ENCODE peak calls at places on chromosomes 12 and 14, in nine cellular contexts. M is breast epithelium, V is endothelial cell of umbilical vein, U is SK-N-SH, X is stomach, O is transverse colon, W is K562, C is suprapubic skin, L is HCT116. D is an unnamed sample.

GRCh38 chr12:15997910-15998309 is 86.8 kb downstream of the DERA start:
- DNase-seq in M (no peak), V (no peak), U (no peak), X (no peak), O (no peak), W (no peak), C (no peak), L (no peak), D (no peak)

GRCh38 chr12:32069071-32069470 is 37.6 kb upstream of the BICD1 start:
- DNase-seq in M (no peak), V (peak; percentile 83), U (peak; percentile 44), X (no peak), O (no peak), W (no peak), C (no peak), L (no peak), D (no peak)

GRCh38 chr12:100593490-100593889 is 20.0 kb downstream of the GAS2L3 start:
- DNase-seq in M (no peak), V (peak; percentile 46), U (no peak), X (no peak), O (no peak), W (no peak), C (no peak), L (no peak), D (no peak)

GRCh38 chr12:49328816-49329215 is 5.8 kb downstream of the TROAP start:
- DNase-seq in M (no peak), V (no peak), U (no peak), X (peak; percentile 7), O (no peak), W (no peak), C (peak; percentile 47), L (no peak), D (no peak)

GRCh38 chr12:40117818-40118217 is 11.9 kb upstream of the SLC2A13 start:
- DNase-seq in M (no peak), V (no peak), U (no peak), X (no peak), O (no peak), W (no peak), C (no peak), L (no peak), D (no peak)

GRCh38 chr12:31687101-31687527 is 27.6 kb downstream of the ETFBKMT start:
- DNase-seq in M (no peak), V (no peak), U (no peak), X (no peak), O (no peak), W (no peak), C (no peak), L (no peak), D (no peak)

GRCh38 chr14:73829526-73830431 is 21.9 kb upstream of the PTGR2 start:
- DNase-seq in M (no peak), V (peak; percentile 40), U (no peak), X (no peak), O (no peak), W (peak; percentile 27), C (no peak), L (no peak), D (no peak)

GRCh38 chr14:37824936-37825698 is 229.7 kb downstream of the TTC6 start:
- DNase-seq in M (no peak), V (no peak), U (no peak), X (no peak), O (no peak), W (no peak), C (no peak), L (no peak), D (no peak)

GRCh38 chr12:115897718-115898117 is 379.8 kb downstream of the MED13L start:
- DNase-seq in M (no peak), V (no peak), U (no peak), X (no peak), O (no peak), W (no peak), C (no peak), L (no peak), D (no peak)

GRCh38 chr12:18570543-18570942 is 167.3 kb downstream of the PLCZ1 start:
- DNase-seq in M (no peak), V (no peak), U (no peak), X (no peak), O (no peak), W (no peak), C (no peak), L (no peak), D (no peak)

GRCh38 chr12:108532061-108532848 is 17.2 kb downstream of the FICD start:
- DNase-seq in M (no peak), V (no peak), U (no peak), X (no peak), O (no peak), W (no peak), C (no peak), L (no peak), D (no peak)

GRCh38 chr14:24274101-24274543 is 2.7 kb upstream of the RABGGTA start:
- DNase-seq in M (no peak), V (no peak), U (no peak), X (peak; percentile 63), O (no peak), W (no peak), C (no peak), L (no peak), D (no peak)

GRCh38 chr12:106258226-106258625 is 10.4 kb upstream of the CKAP4 start:
- DNase-seq in M (no peak), V (no peak), U (no peak), X (no peak), O (no peak), W (no peak), C (no peak), L (no peak), D (no peak)

GRCh38 chr12:47993491-47993890 is 10.8 kb downstream of the COL2A1 start:
- DNase-seq in M (no peak), V (no peak), U (no peak), X (no peak), O (no peak), W (no peak), C (peak; percentile 31), L (no peak), D (no peak)

GRCh38 chr12:49689785-49690184 is 17.4 kb downstream of the FMNL3 start:
- DNase-seq in M (no peak), V (no peak), U (no peak), X (no peak), O (no peak), W (no peak), C (no peak), L (no peak), D (no peak)

GRCh38 chr14:65560340-65561027 is 148.0 kb downstream of the FUT8 start:
- DNase-seq in M (no peak), V (no peak), U (no peak), X (no peak), O (no peak), W (no peak), C (no peak), L (no peak), D (no peak)

DNA sequence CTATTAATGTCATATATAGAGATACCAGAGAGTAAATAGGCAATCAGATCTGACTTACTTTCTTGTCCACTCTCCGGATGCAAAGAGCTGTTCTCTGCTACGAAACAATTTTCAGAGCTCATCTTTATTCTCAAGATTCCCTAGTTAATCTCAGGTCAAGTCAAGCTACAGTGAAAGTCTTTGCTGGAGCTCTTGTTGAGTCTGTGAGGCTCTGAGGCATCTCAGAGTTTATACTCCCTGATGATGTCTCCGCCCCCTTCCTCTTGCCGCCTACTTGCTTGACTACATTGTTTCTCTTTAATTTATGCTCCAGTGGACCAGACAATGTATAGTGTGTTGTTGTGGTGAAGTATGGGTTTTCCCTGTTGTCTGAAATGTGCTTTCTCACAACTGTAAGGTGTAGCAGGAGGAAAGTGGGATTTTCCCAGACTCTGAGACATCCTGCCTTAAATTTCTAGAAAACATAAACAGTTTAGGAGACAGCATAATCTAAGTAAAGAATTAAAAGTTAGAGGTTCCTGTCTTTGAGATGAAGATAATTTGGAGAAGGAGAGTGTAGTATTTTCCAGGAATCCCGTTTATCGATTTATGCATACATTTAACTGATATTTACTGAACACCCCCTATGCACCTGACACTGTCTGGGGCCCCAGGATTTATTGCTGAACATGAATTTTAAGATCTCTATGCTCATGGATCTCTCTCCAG is at the start of gene CD69:
- DNase-seq in M (no peak), V (peak; percentile 71), U (no peak), X (peak; percentile 45), O (peak; percentile 71), W (no peak), C (no peak), L (no peak), D (no peak)
- H3K4me1 ChIP-seq in M (no peaks in the 10 kb centered on the region), V (peaks cover 13% of the 10 kb centered on the region), U (no peaks in the 10 kb centered on the region), X (no peaks in the 10 kb centered on the region), O (peaks cover 4% of the 10 kb centered on the region), W (peaks cover 3% of the 10 kb centered on the region), C (no peaks in the 10 kb centered on the region), L (no peaks in the 10 kb centered on the region), D (no peaks in the 10 kb centered on the region)

GRCh38 chr14:53956427-53957201 is at the start of gene BMP4:
- DNase-seq in M (peak; percentile 69), V (peak; percentile 86), U (peak; percentile 44), X (peak; percentile 76), O (peak; percentile 77), W (peak; percentile 42), C (peak; percentile 94), L (peak; percentile 82), D (peak; percentile 70)
- H3K4me3 ChIP-seq in M (peak within 1 kb of the TSS; percentile 87), V (peak within 1 kb of the TSS; percentile 77), U (no peak within 1 kb of the TSS), X (peak within 1 kb of the TSS; percentile 64), O (peak within 1 kb of the TSS; percentile 55), W (no peak within 1 kb of the TSS), C (peak within 1 kb of the TSS; percentile 74), L (peak within 1 kb of the TSS; percentile 84), D (peak within 1 kb of the TSS; percentile 56)

GRCh38 chr12:6777386-6777785 is 5.1 kb downstream of the LAG3 start:
- DNase-seq in M (no peak), V (no peak), U (no peak), X (no peak), O (no peak), W (no peak), C (no peak), L (no peak), D (no peak)

GRCh38 chr12:6780573-6780972 is 8.3 kb downstream of the LAG3 start:
- DNase-seq in M (no peak), V (no peak), U (no peak), X (no peak), O (no peak), W (no peak), C (no peak), L (no peak), D (no peak)

GRCh38 chr12:6779667-6780459 is 7.5 kb downstream of the LAG3 start:
- DNase-seq in M (peak; percentile 65), V (no peak), U (no peak), X (no peak), O (no peak), W (no peak), C (no peak), L (no peak), D (no peak)

GRCh38 chr12:6778212-6778570 is 5.9 kb downstream of the LAG3 start:
- DNase-seq in M (peak; percentile 24), V (no peak), U (no peak), X (no peak), O (peak; percentile 30), W (no peak), C (no peak), L (no peak), D (no peak)

GRCh38 chr12:6778571-6779550 is 6.5 kb downstream of the LAG3 start:
- DNase-seq in M (peak; percentile 93), V (peak; percentile 94), U (peak; percentile 94), X (peak; percentile 96), O (peak; percentile 96), W (peak; percentile 89), C (peak; percentile 97), L (peak; percentile 81), D (peak; percentile 98)
- TF ChIP-seq POLR2AphosphoS5 in M (peak; percentile 85), V (peak; percentile 65), U (peak; percentile 22), X (no peak), O (peak; percentile 33), W (no peak), C (peak; percentile 19), L (no peak), D (peak; percentile 97)

GRCh38 chr12:104480012-104480411 is 23.3 kb downstream of the CHST11 start:
- DNase-seq in M (no peak), V (no peak), U (no peak), X (no peak), O (no peak), W (peak; percentile 78), C (no peak), L (no peak), D (no peak)
- H3K4me1 ChIP-seq in M (no peaks in the 10 kb centered on the region), V (peaks cover 40% of the 10 kb centered on the region), U (no peaks in the 10 kb centered on the region), X (peaks cover 3% of the 10 kb centered on the region), O (peaks cover 28% of the 10 kb centered on the region), W (peaks cover 10% of the 10 kb centered on the region), C (no peaks in the 10 kb centered on the region), L (peaks cover 13% of the 10 kb centered on the region), D (no peaks in the 10 kb centered on the region)

D was measured in prostate gland.